ENCODE peak calls at places on chromosomes 7 and 10, in ten cellular contexts. E is GM23248; F is activated naive CD8-positive, alpha-beta T cell treated with anti-CD3 and anti-CD28 coated beads, Interleukin-2, amount 10 ng/mL, durations not matched to agents 7 days and 5 days; R is RPMI8226; Y is neuronal stem cell; N is AG04450; D is non-pigmented ciliary epithelial cell; B is dorsolateral prefrontal cortex; I is NCI-H2029; U is Kasumi-1. J is an unnamed sample.

GRCh38 chr7:55690-56248 is 136.6 kb upstream of the FAM20C start:
- DNase-seq in E (no peak), F (no peak), R (no peak), Y (no peak), N (no peak), D (no peak), B (no peak), I (no peak), U (no peak), J (no peak)

GRCh38 chr10:118800920-118801319 is 46.1 kb upstream of the CACUL1 start:
- DNase-seq in E (peak), F (no peak), R (peak), Y (no peak), N (no peak), D (no peak), B (no peak), I (no peak), U (peak), J (no peak)

GRCh38 chr10:108629843-108630242 is 1293.5 kb downstream of the XPNPEP1 start:
- DNase-seq in E (peak), F (no peak), R (no peak), Y (no peak), N (no peak), D (no peak), B (no peak), I (no peak), U (no peak), J (no peak)

GRCh38 chr7:106486331-106486730 is 174.6 kb downstream of the CCDC71L start:
- DNase-seq in E (peak), F (no peak), R (no peak), Y (no peak), N (no peak), D (peak), B (no peak), I (no peak), U (no peak), J (peak)

GRCh38 chr10:129697463-129698247 is 230.6 kb downstream of the MGMT start:
- DNase-seq in E (no peak), F (no peak), R (no peak), Y (no peak), N (no peak), D (no peak), B (no peak), I (no peak), U (no peak), J (no peak)

GRCh38 chr10:45386657-45387056 is 12.6 kb downstream of the ALOX5 start:
- DNase-seq in E (no peak), F (no peak), R (no peak), Y (no peak), N (no peak), D (no peak), B (no peak), I (no peak), U (no peak), J (no peak)

GRCh38 chr7:153088601-153089000 is 329.0 kb downstream of the ACTR3B start:
- DNase-seq in E (no peak), F (no peak), R (no peak), Y (no peak), N (no peak), D (no peak), B (no peak), I (no peak), U (no peak), J (no peak)

GRCh38 chr7:44051611-44052220 is 7.2 kb downstream of the DBNL start:
- DNase-seq in E (no peak), F (peak), R (peak), Y (no peak), N (no peak), D (no peak), B (no peak), I (no peak), U (no peak), J (no peak)

GRCh38 chr10:86644412-86645110 is 9.8 kb upstream of the OPN4 start:
- DNase-seq in E (peak), F (no peak), R (peak), Y (no peak), N (no peak), D (no peak), B (no peak), I (no peak), U (no peak), J (no peak)

GRCh38 chr10:128011059-128011979 is 104.4 kb downstream of the PTPRE start:
- DNase-seq in E (peak), F (peak), R (peak), Y (peak), N (peak), D (no peak), B (peak), I (no peak), U (peak), J (no peak)

GRCh38 chr10:86306628-86307278 is 59.8 kb downstream of the GRID1 start:
- DNase-seq in E (peak), F (no peak), R (peak), Y (peak), N (no peak), D (no peak), B (no peak), I (no peak), U (peak), J (no peak)